ENCODE peak calls at places on chromosomes 12 and 14, in ten cellular contexts. N is fibroblast of the aortic adventitia; Z is naive thymus-derived CD4-positive, alpha-beta T cell; T is MV-4-11; B is NCI-H460; H is mucosa of gallbladder; F is LoVo; E is A549; S is iris pigment epithelial cell; W is M059J. K is an unnamed sample.
A peak's percentile ranks its signal among the peaks of the same experiment; 100 is the strongest.

GRCh38 chr14:72982146-72982708 is 44.7 kb downstream of the ZFYVE1 start:
- DNase-seq in N (no peak), Z (no peak), T (no peak), B (no peak), H (no peak), F (no peak), E (no peak), S (no peak), W (no peak), K (no peak)

GRCh38 chr12:118302053-118302452 is 70.7 kb downstream of the TAOK3 start:
- DNase-seq in N (peak; percentile 49), Z (no peak), T (no peak), B (no peak), H (no peak), F (peak; percentile 28), E (no peak), S (peak; percentile 63), W (peak; percentile 97), K (no peak)

GRCh38 chr12:124523071-124523470 is 44.3 kb downstream of the NCOR2 start:
- DNase-seq in N (no peak), Z (no peak), T (no peak), B (no peak), H (no peak), F (no peak), E (no peak), S (no peak), W (peak; percentile 55), K (no peak)

GRCh38 chr12:47216150-47216677 is 136.5 kb upstream of the AMIGO2 start:
- DNase-seq in N (no peak), Z (peak; percentile 70), T (peak; percentile 90), B (no peak), H (peak; percentile 34), F (no peak), E (no peak), S (no peak), W (peak; percentile 25), K (peak; percentile 61)

GRCh38 chr12:123142948-123143752 is 7.7 kb downstream of the PITPNM2 start:
- DNase-seq in N (no peak), Z (no peak), T (peak; percentile 85), B (no peak), H (no peak), F (no peak), E (peak; percentile 70), S (peak; percentile 49), W (peak; percentile 50), K (peak; percentile 65)

GRCh38 chr14:22821193-22822016 is 6.2 kb upstream of the SLC7A7 start:
- DNase-seq in N (no peak), Z (no peak), T (no peak), B (no peak), H (peak; percentile 77), F (no peak), E (peak; percentile 87), S (no peak), W (no peak), K (no peak)

GRCh38 chr12:122937622-122938091 is 28.6 kb downstream of the ABCB9 start:
- DNase-seq in N (no peak), Z (no peak), T (peak; percentile 64), B (no peak), H (no peak), F (no peak), E (no peak), S (no peak), W (peak; percentile 16), K (no peak)

GRCh38 chr14:50520947-50521815 is 11.2 kb downstream of the MAP4K5 start:
- DNase-seq in N (peak; percentile 85), Z (no peak), T (no peak), B (peak; percentile 24), H (no peak), F (peak; percentile 76), E (peak; percentile 66), S (peak; percentile 95), W (peak; percentile 81), K (no peak)

GRCh38 chr12:71958056-71958455 is 19.4 kb downstream of the TPH2 start:
- DNase-seq in N (peak; percentile 10), Z (no peak), T (no peak), B (no peak), H (no peak), F (no peak), E (no peak), S (peak; percentile 48), W (peak; percentile 55), K (no peak)

GRCh38 chr14:99069946-99070345 is 202.1 kb downstream of the BCL11B start:
- DNase-seq in N (no peak), Z (no peak), T (no peak), B (no peak), H (no peak), F (no peak), E (no peak), S (no peak), W (no peak), K (no peak)

GRCh38 chr12:57477710-57478681 is 1.7 kb downstream of the ARHGAP9 start:
- DNase-seq in N (no peak), Z (peak; percentile 63), T (peak; percentile 72), B (no peak), H (no peak), F (no peak), E (no peak), S (peak; percentile 53), W (peak; percentile 38), K (no peak)

GRCh38 chr14:34911209-34912150 is 36.3 kb upstream of the BAZ1A start:
- DNase-seq in N (peak; percentile 60), Z (no peak), T (no peak), B (no peak), H (no peak), F (peak; percentile 27), E (no peak), S (peak; percentile 90), W (peak; percentile 83), K (no peak)

GRCh38 chr14:61337893-61338292 is 16.5 kb downstream of the PRKCH start:
- DNase-seq in N (no peak), Z (peak; percentile 93), T (no peak), B (no peak), H (peak; percentile 54), F (no peak), E (no peak), S (no peak), W (no peak), K (no peak)

GRCh38 chr12:92224685-92225331 is 79.2 kb upstream of the BTG1 start:
- DNase-seq in N (peak; percentile 73), Z (no peak), T (no peak), B (no peak), H (no peak), F (peak; percentile 20), E (peak; percentile 39), S (peak; percentile 69), W (peak; percentile 91), K (no peak)

GRCh38 chr14:24634158-24634557 is at the start of gene GZMB:
- DNase-seq in N (no peak), Z (no peak), T (peak; percentile 31), B (no peak), H (no peak), F (no peak), E (no peak), S (no peak), W (no peak), K (no peak)

GRCh38 chr12:113777751-113778150 is 188.4 kb downstream of the RBM19 start:
- DNase-seq in N (no peak), Z (no peak), T (no peak), B (no peak), H (no peak), F (no peak), E (no peak), S (no peak), W (no peak), K (no peak)